ENCODE peak calls at places on chromosome 12, in nine cellular contexts. R is GM04503; J is NCI-H1694 treated with DMSO at 0.1 percent for 48 hours; Z is GM12891; T is CD8-positive, alpha-beta memory T cell; U is NCI-H460; E is right lobe of liver; A is MCF 10A; H is stimulated activated CD4-positive, alpha-beta T cell treated with anti-CD3 and anti-CD28 coated beads, TNF-alpha, amount 100 ng/mL, for 24 hours. G is an unnamed sample.

GRCh38 chr12:25852792-25853191 is 105.7 kb upstream of the RASSF8 start:
- DNase-seq in H (no peak), U (peak; percentile 30), E (no peak), T (no peak), A (peak; percentile 3), Z (no peak), R (no peak), J (no peak), G (no peak)

GRCh38 chr12:116484807-116485206 is 74.4 kb upstream of the MAP1LC3B2 start:
- DNase-seq in H (no peak), U (no peak), J (no peak), E (no peak), A (no peak), R (no peak), Z (no peak), T (no peak), G (no peak)

GRCh38 chr12:10847701-10848100 is 1.6 kb downstream of the PRR4 start:
- DNase-seq in E (no peak), J (no peak), T (no peak), R (no peak), U (no peak), H (no peak), A (no peak), Z (no peak), G (no peak)

GRCh38 chr12:53208435-53208834 is 1.4 kb upstream of the ITGB7 start:
- DNase-seq in J (no peak), Z (no peak), U (no peak), R (no peak), T (no peak), H (no peak), E (no peak), A (no peak), G (no peak)

GRCh38 chr12:6230321-6231110 is 30.3 kb downstream of the CD9 start:
- DNase-seq in T (peak; percentile 88), R (no peak), H (peak; percentile 50), J (no peak), Z (peak; percentile 58), E (no peak), U (no peak), A (peak; percentile 65), G (peak; percentile 43)

GRCh38 chr12:84911331-84912190 is 1.0 kb downstream of the SLC6A15 start:
- DNase-seq in H (no peak), A (peak; percentile 90), J (peak; percentile 28), R (no peak), T (no peak), U (peak; percentile 79), E (no peak), Z (peak; percentile 7), G (no peak)

GRCh38 chr12:112468041-112468440 is 49.3 kb downstream of the PTPN11 start:
- DNase-seq in T (no peak), H (no peak), E (no peak), A (no peak), R (no peak), J (no peak), U (no peak), Z (no peak), G (no peak)

GRCh38 chr12:50251619-50252300 is 31.6 kb downstream of the LIMA1 start:
- DNase-seq in R (no peak), J (no peak), E (no peak), Z (no peak), T (no peak), H (no peak), A (no peak), U (no peak), G (no peak)

GRCh38 chr12:47155457-47156166 is 75.9 kb upstream of the AMIGO2 start:
- DNase-seq in A (no peak), R (no peak), Z (no peak), T (no peak), J (no peak), U (peak; percentile 19), E (no peak), H (no peak), G (no peak)

GRCh38 chr12:68040450-68041075 is 51.3 kb downstream of the IFNG-AS1 start:
- DNase-seq in J (peak; percentile 73), U (peak; percentile 70), A (peak; percentile 85), T (peak; percentile 76), E (peak; percentile 63), R (peak; percentile 19), H (peak; percentile 53), Z (peak; percentile 46), G (peak; percentile 45)

GRCh38 chr12:120262852-120263724 is 2.4 kb downstream of the PXN start:
- DNase-seq in J (no peak), R (no peak), H (no peak), Z (no peak), T (no peak), A (peak; percentile 27), U (no peak), E (no peak), G (no peak)

GRCh38 chr12:46886541-46887041 is 60.8 kb upstream of the SLC38A4 start:
- DNase-seq in J (no peak), Z (no peak), U (no peak), T (no peak), A (peak; percentile 14), H (no peak), E (no peak), R (peak; percentile 96), G (no peak)

GRCh38 chr12:6161124-6161882 is 36.8 kb upstream of the VWF start:
- DNase-seq in H (no peak), Z (no peak), E (no peak), R (no peak), U (no peak), J (peak; percentile 16), T (no peak), A (no peak), G (no peak)

GRCh38 chr12:131882804-131883520 is 11.5 kb upstream of the ULK1 start:
- DNase-seq in T (no peak), A (no peak), Z (no peak), R (no peak), E (no peak), J (no peak), H (no peak), U (no peak), G (no peak)

GRCh38 chr12:27460471-27460978 is 14.0 kb downstream of the SMCO2 start:
- DNase-seq in U (no peak), A (peak; percentile 11), R (no peak), H (peak; percentile 35), E (no peak), J (no peak), T (no peak), Z (no peak), G (no peak)

GRCh38 chr12:112514926-112515642 is 96.3 kb downstream of the PTPN11 start:
- DNase-seq in Z (no peak), E (no peak), U (no peak), R (peak; percentile 14), T (no peak), J (no peak), A (no peak), H (no peak), G (no peak)

GRCh38 chr12:68899251-68899771 is 33.7 kb downstream of the CPM start:
- DNase-seq in Z (no peak), A (peak; percentile 84), H (no peak), E (peak; percentile 84), J (peak; percentile 88), T (no peak), U (no peak), R (peak; percentile 96), G (no peak)

GRCh38 chr12:6234906-6235305 is 34.7 kb downstream of the CD9 start:
- DNase-seq in U (no peak), H (no peak), R (no peak), E (no peak), T (no peak), A (no peak), J (no peak), Z (no peak), G (no peak)

GRCh38 chr12:96237465-96238077 is 43.4 kb downstream of the ELK3 start:
- DNase-seq in Z (no peak), R (peak; percentile 95), H (peak; percentile 57), A (peak; percentile 93), E (no peak), T (peak; percentile 70), U (no peak), J (no peak), G (peak; percentile 48)